ENCODE peak calls at places on chromosomes 2 and 18, in seven cellular contexts. One of them, this sample, is unnamed.

GRCh38 chr2:241852981-241853631 is 5.6 kb downstream of the PDCD1 start:
- DNase-seq in IMR-90: no peak
- DNase-seq in aorta: peak; percentile 41
- DNase-seq in stomach: no peak
- DNase-seq in right lobe of liver: no peak
- DNase-seq in HCT116: no peak
- DNase-seq in vagina: no peak
- DNase-seq in this sample: no peak

GRCh38 chr2:166900700-166901099 is 12.4 kb downstream of the XIRP2 start:
- DNase-seq in IMR-90: peak; percentile 29
- DNase-seq in vagina: no peak
- DNase-seq in aorta: no peak
- DNase-seq in right lobe of liver: no peak
- DNase-seq in HCT116: no peak
- DNase-seq in stomach: no peak
- DNase-seq in this sample: no peak

GRCh38 chr2:239202343-239202742 is 198.5 kb downstream of the HDAC4 start:
- DNase-seq in stomach: no peak
- DNase-seq in HCT116: no peak
- DNase-seq in IMR-90: no peak
- DNase-seq in vagina: no peak
- DNase-seq in right lobe of liver: no peak
- DNase-seq in aorta: peak; percentile 42
- DNase-seq in this sample: no peak

GRCh38 chr2:46163804-46164569 is 133.2 kb upstream of the EPAS1 start:
- DNase-seq in HCT116: no peak
- DNase-seq in aorta: no peak
- DNase-seq in vagina: no peak
- DNase-seq in stomach: no peak
- DNase-seq in IMR-90: peak; percentile 33
- DNase-seq in right lobe of liver: no peak
- DNase-seq in this sample: no peak

GRCh38 chr2:61368687-61369665 is 101.9 kb downstream of the USP34 start:
- DNase-seq in IMR-90: no peak
- DNase-seq in right lobe of liver: no peak
- DNase-seq in stomach: no peak
- DNase-seq in vagina: no peak
- DNase-seq in aorta: no peak
- DNase-seq in HCT116: no peak
- DNase-seq in this sample: no peak

GRCh38 chr2:159891917-159892691 is 94.1 kb upstream of the CD302 start:
- DNase-seq in aorta: no peak
- DNase-seq in stomach: no peak
- DNase-seq in vagina: no peak
- DNase-seq in right lobe of liver: no peak
- DNase-seq in IMR-90: peak; percentile 78
- DNase-seq in HCT116: peak; percentile 44
- DNase-seq in this sample: no peak

GRCh38 chr18:74796928-74797576 is 199.4 kb downstream of the ZNF407 start:
- DNase-seq in vagina: no peak
- DNase-seq in HCT116: peak; percentile 8
- DNase-seq in IMR-90: peak; percentile 79
- DNase-seq in right lobe of liver: peak; percentile 76
- DNase-seq in aorta: no peak
- DNase-seq in stomach: no peak
- DNase-seq in this sample: no peak

GRCh38 chr2:29219374-29219773 is 104.2 kb downstream of the CLIP4 start:
- DNase-seq in aorta: no peak
- DNase-seq in IMR-90: no peak
- DNase-seq in right lobe of liver: peak; percentile 23
- DNase-seq in stomach: peak; percentile 17
- DNase-seq in vagina: peak; percentile 67
- DNase-seq in HCT116: no peak
- DNase-seq in this sample: no peak

GRCh38 chr2:229169751-229170150 is 101.3 kb downstream of the PID1 start:
- DNase-seq in HCT116: no peak
- DNase-seq in aorta: no peak
- DNase-seq in right lobe of liver: no peak
- DNase-seq in IMR-90: no peak
- DNase-seq in stomach: no peak
- DNase-seq in vagina: no peak
- DNase-seq in this sample: no peak

GRCh38 chr2:44680983-44681481 is 260.5 kb upstream of the SIX3 start:
- DNase-seq in aorta: no peak
- DNase-seq in vagina: no peak
- DNase-seq in right lobe of liver: no peak
- DNase-seq in stomach: no peak
- DNase-seq in HCT116: no peak
- DNase-seq in IMR-90: peak; percentile 8
- DNase-seq in this sample: no peak

GRCh38 chr2:118847447-118848172 is at the start of gene EN1:
- DNase-seq in right lobe of liver: no peak
- DNase-seq in aorta: no peak
- DNase-seq in IMR-90: peak; percentile 8
- DNase-seq in stomach: no peak
- DNase-seq in HCT116: no peak
- DNase-seq in vagina: no peak
- DNase-seq in this sample: no peak

GRCh38 chr2:186611526-186611925 is 21.7 kb downstream of the ITGAV start:
- DNase-seq in stomach: no peak
- DNase-seq in aorta: no peak
- DNase-seq in IMR-90: no peak
- DNase-seq in right lobe of liver: no peak
- DNase-seq in HCT116: no peak
- DNase-seq in vagina: no peak
- DNase-seq in this sample: no peak

GRCh38 chr2:186612555-186613440 is 22.9 kb downstream of the ITGAV start:
- DNase-seq in vagina: no peak
- DNase-seq in HCT116: no peak
- DNase-seq in stomach: no peak
- DNase-seq in right lobe of liver: no peak
- DNase-seq in aorta: no peak
- DNase-seq in IMR-90: no peak
- DNase-seq in this sample: no peak

GRCh38 chr2:186607660-186608324 is 17.9 kb downstream of the ITGAV start:
- DNase-seq in stomach: no peak
- DNase-seq in HCT116: no peak
- DNase-seq in IMR-90: peak; percentile 26
- DNase-seq in aorta: no peak
- DNase-seq in right lobe of liver: no peak
- DNase-seq in vagina: no peak
- DNase-seq in this sample: no peak

GRCh38 chr2:186614373-186614772 is 24.5 kb downstream of the ITGAV start:
- DNase-seq in right lobe of liver: no peak
- DNase-seq in HCT116: no peak
- DNase-seq in aorta: no peak
- DNase-seq in IMR-90: no peak
- DNase-seq in stomach: no peak
- DNase-seq in vagina: no peak
- DNase-seq in this sample: no peak

GRCh38 chr2:186610785-186611184 is 20.9 kb downstream of the ITGAV start:
- DNase-seq in HCT116: no peak
- DNase-seq in vagina: no peak
- DNase-seq in IMR-90: no peak
- DNase-seq in right lobe of liver: no peak
- DNase-seq in aorta: no peak
- DNase-seq in stomach: no peak
- DNase-seq in this sample: no peak
- H3K27ac ChIP-seq in HCT116: no peak overlapping the region
- H3K27ac ChIP-seq in vagina: no peak overlapping the region
- H3K27ac ChIP-seq in IMR-90: no peak overlapping the region
- H3K27ac ChIP-seq in right lobe of liver: no peak overlapping the region
- H3K27ac ChIP-seq in aorta: no peak overlapping the region
- H3K27ac ChIP-seq in stomach: no peak overlapping the region
- H3K27ac ChIP-seq in this sample: no peak overlapping the region

GRCh38 chr2:150266931-150267330 is 220.5 kb downstream of the RND3 start:
- DNase-seq in aorta: no peak
- DNase-seq in IMR-90: no peak
- DNase-seq in right lobe of liver: no peak
- DNase-seq in stomach: no peak
- DNase-seq in vagina: no peak
- DNase-seq in HCT116: no peak
- DNase-seq in this sample: no peak
- H3K9me3 ChIP-seq in aorta: no peaks in the 10 kb centered on the region
- H3K9me3 ChIP-seq in IMR-90: no peaks in the 10 kb centered on the region
- H3K9me3 ChIP-seq in right lobe of liver: no peaks in the 10 kb centered on the region
- H3K9me3 ChIP-seq in stomach: no peaks in the 10 kb centered on the region
- H3K9me3 ChIP-seq in vagina: no peaks in the 10 kb centered on the region
- H3K9me3 ChIP-seq in HCT116: no peaks in the 10 kb centered on the region
- H3K9me3 ChIP-seq in this sample: no peaks in the 10 kb centered on the region

GRCh38 chr2:72830273-72830672 is 4.4 kb upstream of the EXOC6B start:
- DNase-seq in IMR-90: no peak
- DNase-seq in HCT116: no peak
- DNase-seq in vagina: no peak
- DNase-seq in stomach: no peak
- DNase-seq in right lobe of liver: no peak
- DNase-seq in aorta: no peak
- DNase-seq in this sample: no peak
- H3K27ac ChIP-seq in IMR-90: no peak overlapping the region
- H3K27ac ChIP-seq in HCT116: no peak overlapping the region
- H3K27ac ChIP-seq in vagina: no peak overlapping the region
- H3K27ac ChIP-seq in stomach: no peak overlapping the region
- H3K27ac ChIP-seq in right lobe of liver: no peak overlapping the region
- H3K27ac ChIP-seq in aorta: no peak overlapping the region
- H3K27ac ChIP-seq in this sample: no peak overlapping the region

DNA sequence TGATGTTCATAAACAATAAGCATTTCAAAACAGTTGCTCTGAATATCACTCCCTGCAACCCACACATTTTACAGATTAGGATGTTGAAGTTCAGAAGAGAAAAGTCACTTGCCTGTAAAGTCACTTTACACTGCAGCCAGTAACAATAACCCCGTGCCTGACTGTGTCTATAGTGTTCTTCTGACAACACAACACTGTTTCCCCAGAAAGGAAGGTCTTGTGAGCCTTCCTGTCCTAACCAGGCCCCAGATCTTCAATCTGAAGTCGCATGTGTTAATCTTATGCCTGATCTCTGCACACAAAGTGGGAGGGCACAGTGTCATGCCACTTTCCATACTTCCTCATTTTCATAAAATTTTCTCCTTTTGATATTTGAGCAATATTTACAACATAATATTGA is 120.2 kb downstream of the FEZ2 start:
- DNase-seq in stomach: no peak
- DNase-seq in vagina: no peak
- DNase-seq in HCT116: no peak
- DNase-seq in right lobe of liver: no peak
- DNase-seq in aorta: no peak
- DNase-seq in IMR-90: no peak
- DNase-seq in this sample: no peak
- H3K9me3 ChIP-seq in stomach: peaks cover 6% of the 10 kb centered on the region
- H3K9me3 ChIP-seq in vagina: no peaks in the 10 kb centered on the region
- H3K9me3 ChIP-seq in HCT116: peaks cover 10% of the 10 kb centered on the region
- H3K9me3 ChIP-seq in right lobe of liver: no peaks in the 10 kb centered on the region
- H3K9me3 ChIP-seq in aorta: no peaks in the 10 kb centered on the region
- H3K9me3 ChIP-seq in IMR-90: peaks cover 20% of the 10 kb centered on the region
- H3K9me3 ChIP-seq in this sample: peaks cover 25% of the 10 kb centered on the region

GRCh38 chr2:47262657-47263056 is 107.5 kb upstream of the STPG4 start:
- DNase-seq in right lobe of liver: no peak
- DNase-seq in HCT116: no peak
- DNase-seq in stomach: no peak
- DNase-seq in IMR-90: no peak
- DNase-seq in aorta: no peak
- DNase-seq in vagina: no peak
- DNase-seq in this sample: no peak

GRCh38 chr2:47265158-47265557 is 110.0 kb upstream of the STPG4 start:
- DNase-seq in IMR-90: no peak
- DNase-seq in stomach: no peak
- DNase-seq in vagina: no peak
- DNase-seq in aorta: no peak
- DNase-seq in HCT116: no peak
- DNase-seq in right lobe of liver: no peak
- DNase-seq in this sample: no peak

GRCh38 chr2:47264686-47265085 is 109.6 kb upstream of the STPG4 start:
- DNase-seq in aorta: no peak
- DNase-seq in IMR-90: no peak
- DNase-seq in right lobe of liver: no peak
- DNase-seq in vagina: no peak
- DNase-seq in HCT116: no peak
- DNase-seq in stomach: no peak
- DNase-seq in this sample: no peak

GRCh38 chr2:47265751-47266231 is 110.7 kb upstream of the STPG4 start:
- DNase-seq in vagina: no peak
- DNase-seq in stomach: no peak
- DNase-seq in aorta: no peak
- DNase-seq in right lobe of liver: no peak
- DNase-seq in HCT116: no peak
- DNase-seq in IMR-90: no peak
- DNase-seq in this sample: no peak

GRCh38 chr2:47264183-47264582 is 109.1 kb upstream of the STPG4 start:
- DNase-seq in stomach: no peak
- DNase-seq in right lobe of liver: no peak
- DNase-seq in vagina: no peak
- DNase-seq in HCT116: no peak
- DNase-seq in aorta: no peak
- DNase-seq in IMR-90: no peak
- DNase-seq in this sample: no peak
- H3K27ac ChIP-seq in stomach: no peak overlapping the region
- H3K27ac ChIP-seq in right lobe of liver: no peak overlapping the region
- H3K27ac ChIP-seq in vagina: no peak overlapping the region
- H3K27ac ChIP-seq in HCT116: no peak overlapping the region
- H3K27ac ChIP-seq in aorta: no peak overlapping the region
- H3K27ac ChIP-seq in IMR-90: no peak overlapping the region
- H3K27ac ChIP-seq in this sample: no peak overlapping the region

GRCh38 chr2:95005726-95006125 is 19.8 kb upstream of the MAL start:
- DNase-seq in right lobe of liver: no peak
- DNase-seq in aorta: no peak
- DNase-seq in HCT116: no peak
- DNase-seq in stomach: no peak
- DNase-seq in IMR-90: no peak
- DNase-seq in vagina: no peak
- DNase-seq in this sample: no peak

GRCh38 chr2:95007061-95007609 is 18.4 kb upstream of the MAL start:
- DNase-seq in vagina: no peak
- DNase-seq in stomach: no peak
- DNase-seq in right lobe of liver: no peak
- DNase-seq in aorta: no peak
- DNase-seq in IMR-90: no peak
- DNase-seq in HCT116: no peak
- DNase-seq in this sample: no peak

GRCh38 chr2:95008311-95008710 is 17.2 kb upstream of the MAL start:
- DNase-seq in stomach: no peak
- DNase-seq in IMR-90: no peak
- DNase-seq in vagina: no peak
- DNase-seq in HCT116: no peak
- DNase-seq in aorta: no peak
- DNase-seq in right lobe of liver: no peak
- DNase-seq in this sample: no peak

GRCh38 chr2:95007822-95008221 is 17.7 kb upstream of the MAL start:
- DNase-seq in stomach: no peak
- DNase-seq in IMR-90: no peak
- DNase-seq in vagina: no peak
- DNase-seq in right lobe of liver: no peak
- DNase-seq in HCT116: no peak
- DNase-seq in aorta: no peak
- DNase-seq in this sample: no peak

DNA sequence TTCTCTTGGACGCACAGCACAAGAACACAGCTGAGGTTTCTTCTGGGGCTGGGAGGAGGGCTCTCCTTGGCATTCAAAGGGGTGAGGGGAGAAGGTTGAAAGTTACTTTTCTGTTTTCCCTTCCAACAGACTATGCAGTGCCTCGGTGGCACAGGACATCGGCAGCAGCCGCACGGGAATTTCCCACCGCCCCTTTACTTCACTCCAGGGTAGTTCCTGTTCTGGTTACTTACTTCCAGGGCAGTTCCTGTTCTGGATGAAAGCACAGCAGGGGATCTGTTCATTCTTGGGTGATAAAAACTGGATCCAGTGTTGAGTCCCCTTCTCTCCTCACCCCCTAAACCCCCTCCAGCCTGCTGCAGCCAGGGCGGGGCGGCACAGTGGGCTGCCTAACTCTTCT is 18.8 kb upstream of the MAL start:
- DNase-seq in vagina: no peak
- DNase-seq in right lobe of liver: no peak
- DNase-seq in IMR-90: no peak
- DNase-seq in stomach: no peak
- DNase-seq in HCT116: no peak
- DNase-seq in aorta: peak; percentile 7
- DNase-seq in this sample: no peak
- H3K9me3 ChIP-seq in vagina: no peaks in the 10 kb centered on the region
- H3K9me3 ChIP-seq in right lobe of liver: no peaks in the 10 kb centered on the region
- H3K9me3 ChIP-seq in IMR-90: no peaks in the 10 kb centered on the region
- H3K9me3 ChIP-seq in stomach: no peaks in the 10 kb centered on the region
- H3K9me3 ChIP-seq in HCT116: no peaks in the 10 kb centered on the region
- H3K9me3 ChIP-seq in aorta: no peaks in the 10 kb centered on the region
- H3K9me3 ChIP-seq in this sample: no peaks in the 10 kb centered on the region

This sample was measured in lower lobe of right lung.